ENCODE peak calls at places on chromosomes 3 and 15, in four cellular contexts. One of them, this sample, is unnamed.

GRCh38 chr3:69364354-69364753 is 21.5 kb downstream of the FRMD4B start:
- DNase-seq in K562: no peak
- DNase-seq in GM12878: no peak
- DNase-seq in HepG2: no peak
- DNase-seq in this sample: no peak

GRCh38 chr3:13475871-13476590 is 4.1 kb upstream of the HDAC11 start:
- DNase-seq in K562: no peak
- DNase-seq in GM12878: no peak
- DNase-seq in HepG2: peak
- DNase-seq in this sample: no peak

GRCh38 chr3:71692139-71692538 is 33.1 kb downstream of the EIF4E3 start:
- DNase-seq in K562: no peak
- DNase-seq in GM12878: no peak
- DNase-seq in HepG2: no peak
- DNase-seq in this sample: no peak

GRCh38 chr3:45337839-45338470 is 50.4 kb upstream of the LARS2 start:
- DNase-seq in K562: no peak
- DNase-seq in GM12878: no peak
- DNase-seq in HepG2: no peak
- DNase-seq in this sample: no peak

GRCh38 chr3:111359261-111360030 is 182.6 kb upstream of the CD96 start:
- DNase-seq in K562: no peak
- DNase-seq in GM12878: no peak
- DNase-seq in HepG2: peak
- DNase-seq in this sample: no peak

GRCh38 chr15:31440754-31441298 is 114.2 kb downstream of the KLF13 start:
- DNase-seq in K562: no peak
- DNase-seq in GM12878: no peak
- DNase-seq in HepG2: no peak
- DNase-seq in this sample: no peak

GRCh38 chr3:16897254-16897926 is 12.6 kb downstream of the PLCL2 start:
- DNase-seq in K562: no peak
- DNase-seq in GM12878: peak
- DNase-seq in HepG2: no peak
- DNase-seq in this sample: no peak

GRCh38 chr3:149575213-149575961 is 82.4 kb downstream of the WWTR1 start:
- DNase-seq in K562: no peak
- DNase-seq in GM12878: no peak
- DNase-seq in HepG2: peak
- DNase-seq in this sample: no peak

GRCh38 chr15:68418611-68419161 is 13.3 kb downstream of the ITGA11 start:
- DNase-seq in K562: no peak
- DNase-seq in GM12878: no peak
- DNase-seq in HepG2: no peak
- DNase-seq in this sample: no peak

GRCh38 chr15:56805466-56806146 is 72.3 kb upstream of the ZNF280D start:
- DNase-seq in K562: no peak
- DNase-seq in GM12878: no peak
- DNase-seq in HepG2: no peak
- DNase-seq in this sample: no peak
- TF ChIP-seq CREM in K562: no peak
- TF ChIP-seq CREM in GM12878: no peak
- TF ChIP-seq CREM in HepG2: no peak
- TF ChIP-seq CREM in this sample: no peak

GRCh38 chr3:194775266-194775665 is 89.6 kb downstream of the FAM43A start:
- DNase-seq in K562: no peak
- DNase-seq in GM12878: no peak
- DNase-seq in HepG2: no peak
- DNase-seq in this sample: no peak

GRCh38 chr3:194773666-194774455 is 88.2 kb downstream of the FAM43A start:
- DNase-seq in K562: no peak
- DNase-seq in GM12878: no peak
- DNase-seq in HepG2: no peak
- DNase-seq in this sample: no peak

GRCh38 chr3:194775731-194776130 is 90.0 kb downstream of the FAM43A start:
- DNase-seq in K562: no peak
- DNase-seq in GM12878: no peak
- DNase-seq in HepG2: no peak
- DNase-seq in this sample: no peak

GRCh38 chr3:194772241-194773000 is 86.7 kb downstream of the FAM43A start:
- DNase-seq in K562: no peak
- DNase-seq in GM12878: no peak
- DNase-seq in HepG2: no peak
- DNase-seq in this sample: no peak

GRCh38 chr3:194773216-194773615 is 87.5 kb downstream of the FAM43A start:
- DNase-seq in K562: no peak
- DNase-seq in GM12878: no peak
- DNase-seq in HepG2: no peak
- DNase-seq in this sample: no peak
- TF ChIP-seq TCF7 in K562: no peak
- TF ChIP-seq TCF7 in GM12878: no peak
- TF ChIP-seq TCF7 in HepG2: no peak
- TF ChIP-seq TCF7 in this sample: no peak

GRCh38 chr3:145780301-145780700 is 380.7 kb downstream of the PLOD2 start:
- DNase-seq in K562: no peak
- DNase-seq in GM12878: no peak
- DNase-seq in HepG2: no peak
- DNase-seq in this sample: no peak

GRCh38 chr3:145776782-145777408 is 384.1 kb downstream of the PLOD2 start:
- DNase-seq in K562: peak
- DNase-seq in GM12878: peak
- DNase-seq in HepG2: peak
- DNase-seq in this sample: peak
- TF ChIP-seq CREM in K562: no peak
- TF ChIP-seq CREM in GM12878: no peak
- TF ChIP-seq CREM in HepG2: no peak
- TF ChIP-seq CREM in this sample: no peak

GRCh38 chr15:67097424-67097823 is 32.0 kb downstream of the SMAD3 start:
- DNase-seq in K562: no peak
- DNase-seq in GM12878: no peak
- DNase-seq in HepG2: no peak
- DNase-seq in this sample: no peak
- TF ChIP-seq TCF7 in K562: no peak
- TF ChIP-seq TCF7 in GM12878: no peak
- TF ChIP-seq TCF7 in HepG2: no peak
- TF ChIP-seq TCF7 in this sample: no peak

GRCh38 chr3:136913168-136913567 is 44.6 kb upstream of the IL20RB start:
- DNase-seq in K562: no peak
- DNase-seq in GM12878: no peak
- DNase-seq in HepG2: no peak
- DNase-seq in this sample: no peak

GRCh38 chr3:136906725-136907124 is 44.7 kb downstream of the NCK1 start:
- DNase-seq in K562: no peak
- DNase-seq in GM12878: no peak
- DNase-seq in HepG2: no peak
- DNase-seq in this sample: no peak

GRCh38 chr3:136914739-136915138 is 43.0 kb upstream of the IL20RB start:
- DNase-seq in K562: no peak
- DNase-seq in GM12878: no peak
- DNase-seq in HepG2: no peak
- DNase-seq in this sample: no peak

GRCh38 chr3:136909187-136909586 is 47.2 kb downstream of the NCK1 start:
- DNase-seq in K562: no peak
- DNase-seq in GM12878: no peak
- DNase-seq in HepG2: no peak
- DNase-seq in this sample: no peak

DNA sequence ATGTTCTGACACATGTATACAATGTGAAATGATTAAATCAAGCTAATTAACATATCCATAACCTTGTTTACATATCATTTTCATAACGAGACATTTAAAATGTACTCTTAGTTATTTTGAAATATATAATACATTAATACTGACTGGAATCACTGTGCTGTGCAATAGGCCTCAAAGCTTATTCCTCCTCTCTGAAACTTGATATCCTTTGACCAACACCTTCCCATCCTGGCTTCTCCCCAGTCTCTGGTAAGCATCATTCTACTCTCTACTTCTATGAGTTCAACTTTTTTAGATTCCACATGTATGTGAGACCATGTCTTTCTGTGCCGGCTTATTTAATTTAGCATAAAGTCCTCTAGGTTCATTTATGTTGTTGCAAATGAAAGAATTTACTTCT is 47.1 kb upstream of the IL20RB start:
- DNase-seq in K562: no peak
- DNase-seq in GM12878: no peak
- DNase-seq in HepG2: no peak
- DNase-seq in this sample: no peak
- TF ChIP-seq CREM in K562: no peak
- TF ChIP-seq CREM in GM12878: no peak
- TF ChIP-seq CREM in HepG2: no peak
- TF ChIP-seq CREM in this sample: no peak

DNA sequence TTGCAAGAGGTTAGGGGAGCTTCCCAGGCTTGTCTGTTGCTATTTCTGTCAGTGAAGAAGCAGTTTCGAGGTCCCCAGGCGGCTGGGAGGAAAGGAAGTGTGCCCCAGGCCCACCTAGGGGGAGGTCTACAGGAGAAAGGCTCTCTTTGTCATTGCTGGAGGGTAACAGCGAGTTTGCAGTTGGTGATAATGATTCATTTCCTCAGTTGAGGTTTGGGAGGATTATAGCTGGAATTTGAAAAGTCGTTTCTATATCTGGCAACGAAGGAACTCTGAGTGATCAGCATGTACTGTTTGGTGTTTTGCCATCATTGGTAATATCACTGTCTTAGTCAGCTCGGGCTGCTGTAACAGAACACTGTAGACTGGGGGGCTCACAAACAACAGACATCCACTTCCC is 65.5 kb upstream of the UBE3A start:
- DNase-seq in K562: no peak
- DNase-seq in GM12878: no peak
- DNase-seq in HepG2: no peak
- DNase-seq in this sample: no peak
- TF ChIP-seq TCF7 in K562: no peak
- TF ChIP-seq TCF7 in GM12878: no peak
- TF ChIP-seq TCF7 in HepG2: no peak
- TF ChIP-seq TCF7 in this sample: no peak

GRCh38 chr3:23805228-23805880 is 401 bp upstream of the UBE2E1 start:
- DNase-seq in K562: no peak
- DNase-seq in GM12878: no peak
- DNase-seq in HepG2: peak
- DNase-seq in this sample: peak

GRCh38 chr3:23807161-23808015 is 1.6 kb downstream of the UBE2E1 start:
- DNase-seq in K562: peak
- DNase-seq in GM12878: no peak
- DNase-seq in HepG2: no peak
- DNase-seq in this sample: no peak

GRCh38 chr3:23804441-23805227 is 1.1 kb upstream of the UBE2E1 start:
- DNase-seq in K562: no peak
- DNase-seq in GM12878: no peak
- DNase-seq in HepG2: no peak
- DNase-seq in this sample: no peak

GRCh38 chr3:23805881-23806321 is at the start of gene UBE2E1:
- DNase-seq in K562: peak
- DNase-seq in GM12878: no peak
- DNase-seq in HepG2: peak
- DNase-seq in this sample: peak

DNA sequence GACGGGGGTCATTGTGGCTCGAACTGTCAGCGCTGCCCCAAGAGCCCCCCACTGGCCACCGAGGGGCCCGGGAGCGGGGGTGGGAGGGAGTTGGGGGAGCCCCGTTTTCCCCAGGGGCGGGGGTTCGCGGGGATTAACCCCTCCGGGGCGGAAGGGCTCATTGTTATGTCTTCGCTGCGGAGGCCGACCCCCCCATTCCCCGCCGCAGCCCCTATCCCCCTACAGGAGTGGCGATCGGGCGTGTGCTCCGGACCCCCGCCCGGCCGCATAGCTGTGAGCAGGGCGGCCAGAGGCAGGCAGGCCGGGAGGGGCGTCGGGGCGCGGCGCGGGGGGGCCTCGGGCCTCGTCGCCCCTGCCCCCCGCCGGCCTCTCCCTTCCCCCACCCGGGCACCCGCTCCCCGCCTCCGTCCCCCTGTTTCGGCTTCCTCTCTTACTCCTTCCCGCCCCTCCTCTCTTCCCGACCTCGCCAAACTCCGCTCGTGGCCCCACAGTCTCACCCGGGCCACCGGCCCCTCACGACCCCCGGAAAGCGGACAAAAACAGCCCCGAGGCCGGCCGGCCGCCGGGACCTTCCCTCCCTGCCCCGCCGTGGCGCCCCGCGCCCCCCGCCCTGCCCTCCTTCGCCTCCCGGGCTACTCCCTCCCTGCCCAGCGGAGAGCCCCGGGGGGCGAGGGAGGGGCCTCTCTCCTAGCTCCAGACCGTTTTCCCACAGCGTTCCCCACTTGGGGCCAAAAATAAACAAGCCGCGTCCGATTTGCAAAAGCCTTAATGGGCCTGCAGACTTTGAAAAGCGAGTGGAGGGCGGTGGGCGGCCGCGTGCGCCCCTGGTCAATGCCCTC is 786 bp downstream of the UBE2E1 start:
- DNase-seq in K562: peak
- DNase-seq in GM12878: no peak
- DNase-seq in HepG2: no peak
- DNase-seq in this sample: peak
- TF ChIP-seq CREM in K562: no peak
- TF ChIP-seq CREM in GM12878: no peak
- TF ChIP-seq CREM in HepG2: no peak
- TF ChIP-seq CREM in this sample: no peak

GRCh38 chr15:72231066-72231846 is at the start of gene PKM:
- DNase-seq in K562: peak
- DNase-seq in GM12878: peak
- DNase-seq in HepG2: peak
- DNase-seq in this sample: peak

GRCh38 chr15:72229076-72229946 is 1.7 kb downstream of the PKM start:
- DNase-seq in K562: no peak
- DNase-seq in GM12878: no peak
- DNase-seq in HepG2: no peak
- DNase-seq in this sample: no peak

GRCh38 chr15:72231847-72232461 is 964 bp upstream of the PKM start:
- DNase-seq in K562: peak
- DNase-seq in GM12878: no peak
- DNase-seq in HepG2: peak
- DNase-seq in this sample: no peak

GRCh38 chr15:72230197-72231065 is 559 bp downstream of the PKM start:
- DNase-seq in K562: peak
- DNase-seq in GM12878: peak
- DNase-seq in HepG2: peak
- DNase-seq in this sample: peak

GRCh38 chr15:72229947-72230196 is 1.1 kb downstream of the PKM start:
- DNase-seq in K562: no peak
- DNase-seq in GM12878: no peak
- DNase-seq in HepG2: no peak
- DNase-seq in this sample: no peak
- TF ChIP-seq TCF7 in K562: no peak
- TF ChIP-seq TCF7 in GM12878: no peak
- TF ChIP-seq TCF7 in HepG2: no peak
- TF ChIP-seq TCF7 in this sample: no peak

GRCh38 chr3:67790043-67790442 is 135.6 kb upstream of the SUCLG2 start:
- DNase-seq in K562: peak
- DNase-seq in GM12878: peak
- DNase-seq in HepG2: peak
- DNase-seq in this sample: peak
- TF ChIP-seq CREM in K562: no peak
- TF ChIP-seq CREM in GM12878: no peak
- TF ChIP-seq CREM in HepG2: no peak
- TF ChIP-seq CREM in this sample: no peak

GRCh38 chr3:148360046-148360445 is 337.7 kb upstream of the AGTR1 start:
- DNase-seq in K562: no peak
- DNase-seq in GM12878: no peak
- DNase-seq in HepG2: no peak
- DNase-seq in this sample: no peak
- TF ChIP-seq TCF7 in K562: no peak
- TF ChIP-seq TCF7 in GM12878: no peak
- TF ChIP-seq TCF7 in HepG2: no peak
- TF ChIP-seq TCF7 in this sample: no peak